ENCODE peak calls at places on chromosome 13, in eight cellular contexts. One of them, this sample, is unnamed.

GRCh38 chr13:73365681-73366080 is 306.9 kb downstream of the KLF5 start:
- DNase-seq in AG09309: no peak
- DNase-seq in AG10803: no peak
- DNase-seq in IMR-90: no peak
- DNase-seq in AG04449: no peak
- DNase-seq in Calu3: no peak
- DNase-seq in CD8-positive, alpha-beta T cell: no peak
- DNase-seq in epithelial cell of esophagus: peak
- DNase-seq in this sample: no peak

GRCh38 chr13:53343345-53343744 is 314.7 kb downstream of the OLFM4 start:
- DNase-seq in CD8-positive, alpha-beta T cell: no peak
- DNase-seq in AG10803: no peak
- DNase-seq in IMR-90: no peak
- DNase-seq in AG09309: no peak
- DNase-seq in Calu3: no peak
- DNase-seq in epithelial cell of esophagus: no peak
- DNase-seq in AG04449: no peak
- DNase-seq in this sample: no peak

GRCh38 chr13:51585234-51585672 is 991 bp downstream of the WDFY2 start:
- DNase-seq in CD8-positive, alpha-beta T cell: no peak
- DNase-seq in Calu3: no peak
- DNase-seq in AG10803: peak
- DNase-seq in AG09309: no peak
- DNase-seq in IMR-90: peak
- DNase-seq in epithelial cell of esophagus: peak
- DNase-seq in AG04449: no peak
- DNase-seq in this sample: no peak

GRCh38 chr13:99426426-99426825 is 74.8 kb upstream of the TM9SF2 start:
- DNase-seq in AG04449: no peak
- DNase-seq in Calu3: no peak
- DNase-seq in AG09309: no peak
- DNase-seq in IMR-90: no peak
- DNase-seq in epithelial cell of esophagus: no peak
- DNase-seq in AG10803: no peak
- DNase-seq in CD8-positive, alpha-beta T cell: no peak
- DNase-seq in this sample: no peak

GRCh38 chr13:49651775-49652690 is 23.7 kb downstream of the ARL11 start:
- DNase-seq in IMR-90: no peak
- DNase-seq in AG04449: no peak
- DNase-seq in Calu3: no peak
- DNase-seq in epithelial cell of esophagus: no peak
- DNase-seq in AG09309: no peak
- DNase-seq in CD8-positive, alpha-beta T cell: no peak
- DNase-seq in AG10803: no peak
- DNase-seq in this sample: no peak

GRCh38 chr13:75694742-75695141 is 58.6 kb downstream of the LMO7 start:
- DNase-seq in Calu3: no peak
- DNase-seq in AG10803: no peak
- DNase-seq in AG09309: no peak
- DNase-seq in CD8-positive, alpha-beta T cell: no peak
- DNase-seq in AG04449: no peak
- DNase-seq in epithelial cell of esophagus: peak
- DNase-seq in IMR-90: no peak
- DNase-seq in this sample: no peak

GRCh38 chr13:93338906-93339305 is 112.3 kb downstream of the GPC6 start:
- DNase-seq in AG04449: no peak
- DNase-seq in Calu3: no peak
- DNase-seq in CD8-positive, alpha-beta T cell: no peak
- DNase-seq in AG09309: no peak
- DNase-seq in IMR-90: peak
- DNase-seq in AG10803: no peak
- DNase-seq in epithelial cell of esophagus: peak
- DNase-seq in this sample: no peak

GRCh38 chr13:53490732-53491131 is 462.1 kb downstream of the OLFM4 start:
- DNase-seq in epithelial cell of esophagus: no peak
- DNase-seq in Calu3: no peak
- DNase-seq in IMR-90: no peak
- DNase-seq in AG10803: no peak
- DNase-seq in AG09309: no peak
- DNase-seq in CD8-positive, alpha-beta T cell: no peak
- DNase-seq in AG04449: no peak
- DNase-seq in this sample: no peak

GRCh38 chr13:78022164-78022877 is 103.7 kb upstream of the EDNRB start:
- DNase-seq in Calu3: no peak
- DNase-seq in CD8-positive, alpha-beta T cell: peak
- DNase-seq in AG09309: no peak
- DNase-seq in IMR-90: peak
- DNase-seq in epithelial cell of esophagus: peak
- DNase-seq in AG10803: peak
- DNase-seq in AG04449: no peak
- DNase-seq in this sample: peak

GRCh38 chr13:47112900-47113299 is 216.0 kb upstream of the HTR2A start:
- DNase-seq in AG09309: no peak
- DNase-seq in IMR-90: no peak
- DNase-seq in CD8-positive, alpha-beta T cell: no peak
- DNase-seq in AG10803: no peak
- DNase-seq in Calu3: no peak
- DNase-seq in AG04449: no peak
- DNase-seq in epithelial cell of esophagus: no peak
- DNase-seq in this sample: no peak

GRCh38 chr13:46350003-46350402 is 37.0 kb downstream of the RUBCNL start:
- DNase-seq in AG10803: no peak
- DNase-seq in CD8-positive, alpha-beta T cell: no peak
- DNase-seq in AG04449: no peak
- DNase-seq in AG09309: no peak
- DNase-seq in IMR-90: no peak
- DNase-seq in Calu3: no peak
- DNase-seq in epithelial cell of esophagus: no peak
- DNase-seq in this sample: no peak

GRCh38 chr13:44498969-44499368 is 77.2 kb downstream of the TSC22D1 start:
- DNase-seq in AG04449: no peak
- DNase-seq in Calu3: no peak
- DNase-seq in AG09309: no peak
- DNase-seq in IMR-90: no peak
- DNase-seq in CD8-positive, alpha-beta T cell: no peak
- DNase-seq in epithelial cell of esophagus: no peak
- DNase-seq in AG10803: peak
- DNase-seq in this sample: no peak

GRCh38 chr13:27476943-27477681 is 26.7 kb upstream of the MTIF3 start:
- DNase-seq in Calu3: peak
- DNase-seq in AG04449: no peak
- DNase-seq in IMR-90: peak
- DNase-seq in AG09309: no peak
- DNase-seq in AG10803: peak
- DNase-seq in CD8-positive, alpha-beta T cell: peak
- DNase-seq in epithelial cell of esophagus: peak
- DNase-seq in this sample: peak

GRCh38 chr13:32408999-32409313 is 19.0 kb downstream of the N4BP2L1 start:
- DNase-seq in IMR-90: no peak
- DNase-seq in AG09309: no peak
- DNase-seq in CD8-positive, alpha-beta T cell: no peak
- DNase-seq in AG10803: no peak
- DNase-seq in Calu3: no peak
- DNase-seq in epithelial cell of esophagus: no peak
- DNase-seq in AG04449: no peak
- DNase-seq in this sample: no peak

GRCh38 chr13:23323946-23324709 is 109.4 kb downstream of the SACS start:
- DNase-seq in AG10803: peak
- DNase-seq in Calu3: no peak
- DNase-seq in CD8-positive, alpha-beta T cell: no peak
- DNase-seq in AG04449: no peak
- DNase-seq in IMR-90: peak
- DNase-seq in epithelial cell of esophagus: peak
- DNase-seq in AG09309: no peak
- DNase-seq in this sample: no peak

GRCh38 chr13:25882732-25883357 is 169.0 kb downstream of the SHISA2 start:
- DNase-seq in Calu3: no peak
- DNase-seq in IMR-90: no peak
- DNase-seq in CD8-positive, alpha-beta T cell: no peak
- DNase-seq in AG09309: no peak
- DNase-seq in epithelial cell of esophagus: no peak
- DNase-seq in AG04449: no peak
- DNase-seq in AG10803: no peak
- DNase-seq in this sample: no peak

GRCh38 chr13:48490241-48490640 is 42.6 kb downstream of the RCBTB2 start:
- DNase-seq in epithelial cell of esophagus: no peak
- DNase-seq in IMR-90: no peak
- DNase-seq in Calu3: no peak
- DNase-seq in CD8-positive, alpha-beta T cell: no peak
- DNase-seq in AG10803: no peak
- DNase-seq in AG04449: no peak
- DNase-seq in AG09309: no peak
- DNase-seq in this sample: no peak

GRCh38 chr13:71618154-71618553 is 248.8 kb downstream of the DACH1 start:
- DNase-seq in epithelial cell of esophagus: no peak
- DNase-seq in Calu3: no peak
- DNase-seq in AG04449: no peak
- DNase-seq in AG09309: no peak
- DNase-seq in AG10803: no peak
- DNase-seq in CD8-positive, alpha-beta T cell: no peak
- DNase-seq in IMR-90: peak
- DNase-seq in this sample: no peak

GRCh38 chr13:61685683-61686013 is 270.0 kb upstream of the PCDH20 start:
- DNase-seq in AG09309: no peak
- DNase-seq in Calu3: no peak
- DNase-seq in CD8-positive, alpha-beta T cell: no peak
- DNase-seq in AG04449: no peak
- DNase-seq in AG10803: no peak
- DNase-seq in epithelial cell of esophagus: peak
- DNase-seq in IMR-90: no peak
- DNase-seq in this sample: no peak
- TF ChIP-seq CTCF in AG09309: no peak
- TF ChIP-seq CTCF in Calu3: no peak
- TF ChIP-seq CTCF in CD8-positive, alpha-beta T cell: no peak
- TF ChIP-seq CTCF in AG04449: no peak
- TF ChIP-seq CTCF in AG10803: no peak
- TF ChIP-seq CTCF in epithelial cell of esophagus: peak
- TF ChIP-seq CTCF in IMR-90: no peak
- TF ChIP-seq CTCF in this sample: no peak

DNA sequence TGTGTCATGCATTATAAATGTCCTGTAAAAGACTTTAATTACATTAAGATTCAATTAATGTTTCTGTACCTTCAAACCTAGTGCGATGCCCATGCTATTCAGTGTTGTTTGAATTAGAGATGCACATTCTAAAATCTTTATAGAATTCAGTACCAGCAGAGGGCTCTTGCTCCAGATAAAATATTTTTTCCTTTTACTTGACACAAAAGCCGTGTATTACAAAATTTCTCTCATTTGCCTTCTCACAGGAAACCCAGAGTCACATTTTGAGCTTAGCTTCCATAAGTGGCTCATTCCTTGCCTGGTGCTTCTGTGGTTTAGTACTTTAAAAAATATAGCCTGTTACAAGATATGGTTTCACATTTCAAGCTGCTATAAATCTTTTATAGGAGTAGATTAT is 101.2 kb downstream of the RNF17 start:
- DNase-seq in AG04449: no peak
- DNase-seq in IMR-90: peak
- DNase-seq in epithelial cell of esophagus: no peak
- DNase-seq in Calu3: no peak
- DNase-seq in CD8-positive, alpha-beta T cell: no peak
- DNase-seq in AG10803: peak
- DNase-seq in AG09309: no peak
- DNase-seq in this sample: no peak
- TF ChIP-seq CTCF in AG04449: no peak
- TF ChIP-seq CTCF in IMR-90: peak
- TF ChIP-seq CTCF in epithelial cell of esophagus: peak
- TF ChIP-seq CTCF in Calu3: no peak
- TF ChIP-seq CTCF in CD8-positive, alpha-beta T cell: no peak
- TF ChIP-seq CTCF in AG10803: peak
- TF ChIP-seq CTCF in AG09309: peak
- TF ChIP-seq CTCF in this sample: peak

GRCh38 chr13:97274782-97275252 is 52.7 kb downstream of the MBNL2 start:
- DNase-seq in CD8-positive, alpha-beta T cell: no peak
- DNase-seq in IMR-90: peak
- DNase-seq in AG09309: no peak
- DNase-seq in Calu3: no peak
- DNase-seq in AG10803: peak
- DNase-seq in epithelial cell of esophagus: peak
- DNase-seq in AG04449: no peak
- DNase-seq in this sample: no peak

GRCh38 chr13:97276862-97277269 is 54.7 kb downstream of the MBNL2 start:
- DNase-seq in AG04449: no peak
- DNase-seq in IMR-90: no peak
- DNase-seq in epithelial cell of esophagus: peak
- DNase-seq in CD8-positive, alpha-beta T cell: no peak
- DNase-seq in AG10803: no peak
- DNase-seq in Calu3: no peak
- DNase-seq in AG09309: no peak
- DNase-seq in this sample: no peak

GRCh38 chr13:97273341-97273831 is 51.3 kb downstream of the MBNL2 start:
- DNase-seq in CD8-positive, alpha-beta T cell: no peak
- DNase-seq in AG10803: peak
- DNase-seq in Calu3: no peak
- DNase-seq in IMR-90: no peak
- DNase-seq in epithelial cell of esophagus: peak
- DNase-seq in AG09309: no peak
- DNase-seq in AG04449: no peak
- DNase-seq in this sample: no peak

GRCh38 chr13:97275265-97275664 is 53.1 kb downstream of the MBNL2 start:
- DNase-seq in epithelial cell of esophagus: peak
- DNase-seq in IMR-90: peak
- DNase-seq in AG10803: peak
- DNase-seq in AG09309: peak
- DNase-seq in Calu3: no peak
- DNase-seq in AG04449: no peak
- DNase-seq in CD8-positive, alpha-beta T cell: no peak
- DNase-seq in this sample: no peak

GRCh38 chr13:97275775-97276501 is 53.8 kb downstream of the MBNL2 start:
- DNase-seq in CD8-positive, alpha-beta T cell: no peak
- DNase-seq in Calu3: no peak
- DNase-seq in epithelial cell of esophagus: no peak
- DNase-seq in AG09309: no peak
- DNase-seq in AG10803: peak
- DNase-seq in AG04449: no peak
- DNase-seq in IMR-90: no peak
- DNase-seq in this sample: no peak
- TF ChIP-seq CTCF in CD8-positive, alpha-beta T cell: no peak
- TF ChIP-seq CTCF in Calu3: no peak
- TF ChIP-seq CTCF in epithelial cell of esophagus: no peak
- TF ChIP-seq CTCF in AG09309: no peak
- TF ChIP-seq CTCF in AG10803: no peak
- TF ChIP-seq CTCF in AG04449: no peak
- TF ChIP-seq CTCF in IMR-90: no peak
- TF ChIP-seq CTCF in this sample: no peak

DNA sequence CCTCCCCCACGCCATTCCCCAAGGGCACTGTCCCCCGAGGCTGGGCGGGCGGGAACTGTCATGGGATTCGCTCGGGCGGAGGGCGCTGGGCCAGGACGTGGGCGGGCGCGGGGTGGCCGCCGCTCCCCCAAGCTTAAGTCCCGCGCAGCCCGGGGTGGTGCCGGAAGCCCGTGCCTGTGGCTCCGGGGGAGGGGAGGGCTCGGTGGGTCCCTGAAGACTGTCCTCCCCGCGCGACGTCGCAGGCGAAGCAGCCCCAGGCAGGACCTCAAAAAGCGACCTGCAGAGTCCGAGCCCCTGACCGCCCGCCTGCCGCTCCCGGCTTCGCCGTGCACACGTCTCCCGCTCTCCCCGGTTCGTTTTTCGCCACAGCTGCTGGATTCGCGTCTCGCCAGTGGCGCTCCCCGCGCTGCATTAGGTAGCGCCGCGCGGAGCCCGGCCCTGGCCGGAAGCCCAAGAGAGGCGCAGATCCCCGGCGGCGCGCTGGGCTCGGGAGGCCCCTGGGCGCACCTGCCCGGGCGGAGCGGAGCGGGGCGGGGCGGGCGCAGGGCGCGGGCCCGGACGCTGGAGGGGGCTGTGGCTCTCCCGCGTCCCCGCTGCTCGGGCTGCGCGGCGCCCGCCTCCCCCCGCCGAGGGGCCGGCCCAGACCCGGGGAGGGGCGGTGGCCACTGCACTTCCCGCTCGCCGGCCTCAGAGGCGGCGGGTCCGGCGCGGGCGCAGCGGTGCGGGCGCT is at the start of gene FARP1:
- DNase-seq in IMR-90: peak
- DNase-seq in AG10803: peak
- DNase-seq in AG04449: no peak
- DNase-seq in AG09309: no peak
- DNase-seq in epithelial cell of esophagus: peak
- DNase-seq in Calu3: peak
- DNase-seq in CD8-positive, alpha-beta T cell: no peak
- DNase-seq in this sample: peak
- TF ChIP-seq CTCF in IMR-90: peak
- TF ChIP-seq CTCF in AG10803: no peak
- TF ChIP-seq CTCF in AG04449: peak
- TF ChIP-seq CTCF in AG09309: peak
- TF ChIP-seq CTCF in epithelial cell of esophagus: peak
- TF ChIP-seq CTCF in Calu3: no peak
- TF ChIP-seq CTCF in CD8-positive, alpha-beta T cell: no peak
- TF ChIP-seq CTCF in this sample: peak

This sample was measured in GM13977.